ENCODE peak calls at places on chromosomes 13 and 19, in ten cellular contexts. M is lung; O is neural progenitor cell; A is GM23248; G is CD8-positive, alpha-beta T cell; F is ovary; H is OCI-LY7; D is adrenal gland; N is naive thymus-derived CD4-positive, alpha-beta T cell; R is left ventricle myocardium inferior. K is an unnamed sample. For H3K4me1, the result is how much of the 10 kb centered on the place peaks cover.

GRCh38 chr13:93455881-93456280 is 229.3 kb downstream of the GPC6 start:
- DNase-seq in M (no peak), O (no peak), A (no peak), G (no peak), F (no peak), H (no peak), D (no peak), N (no peak), R (no peak), K (no peak)

GRCh38 chr13:51895906-51896888 is 34.4 kb downstream of the CCDC70 start:
- DNase-seq in M (peak), O (peak), A (peak), G (peak), F (no peak), H (peak), D (peak), N (peak), R (peak), K (peak)

GRCh38 chr19:45322744-45323281 is at the start of gene CKM:
- DNase-seq in M (no peak), O (no peak), A (no peak), G (no peak), F (no peak), H (no peak), D (no peak), N (no peak), R (peak), K (no peak)

GRCh38 chr19:30165228-30165813 is 206.9 kb upstream of the ZNF536 start:
- DNase-seq in M (no peak), O (no peak), A (no peak), G (no peak), F (no peak), H (no peak), D (no peak), N (no peak), R (no peak), K (no peak)

GRCh38 chr19:2139385-2140192 is 11.8 kb downstream of the AP3D1 start:
- DNase-seq in M (no peak), O (no peak), A (no peak), G (no peak), F (no peak), H (no peak), D (no peak), N (no peak), R (no peak), K (no peak)

GRCh38 chr13:110644892-110645521 is 29.7 kb downstream of the NAXD start:
- DNase-seq in M (peak), O (peak), A (peak), G (peak), F (peak), H (peak), D (peak), N (peak), R (peak), K (peak)

GRCh38 chr13:73034901-73035300 is 23.9 kb upstream of the KLF5 start:
- DNase-seq in M (no peak), O (no peak), A (no peak), G (no peak), F (no peak), H (no peak), D (no peak), N (no peak), R (no peak), K (no peak)

GRCh38 chr19:46951236-46951986 is 68.2 kb upstream of the NPAS1 start:
- DNase-seq in M (no peak), O (no peak), A (peak), G (no peak), F (no peak), H (no peak), D (no peak), N (no peak), R (no peak), K (no peak)

GRCh38 chr13:37642201-37642600 is 43.6 kb upstream of the POSTN start:
- DNase-seq in M (no peak), O (no peak), A (no peak), G (no peak), F (no peak), H (no peak), D (no peak), N (no peak), R (no peak), K (no peak)

GRCh38 chr19:37513397-37513796 is 6.7 kb downstream of the ZNF793 start:
- DNase-seq in M (no peak), O (no peak), A (no peak), G (no peak), F (no peak), H (no peak), D (no peak), N (no peak), R (no peak), K (no peak)

GRCh38 chr13:33111414-33112110 is 95.3 kb downstream of the KL start:
- DNase-seq in M (no peak), O (no peak), A (peak), G (no peak), F (no peak), H (no peak), D (no peak), N (no peak), R (peak), K (no peak)

GRCh38 chr13:35729926-35730627 is 253.6 kb upstream of the MAB21L1 start:
- DNase-seq in M (no peak), O (no peak), A (no peak), G (no peak), F (no peak), H (no peak), D (peak), N (no peak), R (peak), K (no peak)

GRCh38 chr19:13441810-13442512 is 64.3 kb downstream of the CACNA1A start:
- DNase-seq in M (no peak), O (peak), A (peak), G (peak), F (peak), H (peak), D (peak), N (peak), R (peak), K (peak)

GRCh38 chr13:46593403-46593802 is 40.4 kb downstream of the LRCH1 start:
- DNase-seq in M (no peak), O (no peak), A (no peak), G (peak), F (no peak), H (peak), D (no peak), N (peak), R (no peak), K (no peak)

GRCh38 chr19:58054792-58055482 is 4.1 kb upstream of the ZNF135 start:
- DNase-seq in M (no peak), O (peak), A (peak), G (no peak), F (peak), H (no peak), D (peak), N (no peak), R (peak), K (peak)

GRCh38 chr19:8814176-8814575 is 17.9 kb downstream of the ZNF558 start:
- DNase-seq in M (no peak), O (no peak), A (no peak), G (no peak), F (no peak), H (no peak), D (no peak), N (no peak), R (no peak), K (no peak)

GRCh38 chr13:27631156-27631555 is 9.5 kb downstream of the POLR1D start:
- DNase-seq in M (no peak), O (no peak), A (no peak), G (no peak), F (no peak), H (no peak), D (peak), N (no peak), R (no peak), K (no peak)

GRCh38 chr19:10334340-10335148 is 1.2 kb upstream of the RAVER1 start:
- DNase-seq in M (peak), O (peak), A (peak), G (no peak), F (peak), H (peak), D (peak), N (peak), R (peak), K (peak)

GRCh38 chr19:30685601-30686000 is 313.4 kb downstream of the ZNF536 start:
- DNase-seq in M (no peak), O (no peak), A (no peak), G (no peak), F (no peak), H (no peak), D (no peak), N (no peak), R (no peak), K (no peak)

GRCh38 chr13:108963276-108963810 is 333.9 kb downstream of the MYO16 start:
- DNase-seq in M (no peak), O (no peak), A (no peak), G (no peak), F (no peak), H (no peak), D (no peak), N (no peak), R (no peak), K (no peak)

GRCh38 chr19:48510421-48511268 is 990 bp downstream of the LMTK3 start:
- DNase-seq in M (peak), O (peak), A (peak), G (peak), F (peak), H (peak), D (peak), N (peak), R (peak), K (peak)

GRCh38 chr13:35496761-35497386 is 20.4 kb upstream of the MAB21L1 start:
- DNase-seq in M (no peak), O (no peak), A (peak), G (no peak), F (no peak), H (no peak), D (no peak), N (no peak), R (no peak), K (no peak)

GRCh38 chr13:78820541-78820940 is 161.6 kb upstream of the OBI1 start:
- DNase-seq in M (no peak), O (peak), A (no peak), G (no peak), F (no peak), H (no peak), D (no peak), N (no peak), R (no peak), K (no peak)

GRCh38 chr13:51856998-51857397 is 4.8 kb upstream of the CCDC70 start:
- DNase-seq in M (no peak), O (no peak), A (no peak), G (no peak), F (no peak), H (no peak), D (no peak), N (no peak), R (no peak), K (no peak)

GRCh38 chr19:34224996-34225658 is 29.2 kb upstream of the GARRE1 start:
- DNase-seq in M (no peak), O (no peak), A (peak), G (no peak), F (no peak), H (no peak), D (no peak), N (no peak), R (no peak), K (peak)

GRCh38 chr19:3604987-3605343 is 1.7 kb downstream of the TBXA2R start:
- DNase-seq in M (no peak), O (no peak), A (no peak), G (peak), F (no peak), H (peak), D (no peak), N (no peak), R (no peak), K (no peak)

GRCh38 chr13:76852991-76853390 is 33.2 kb downstream of the KCTD12 start:
- DNase-seq in M (no peak), O (no peak), A (peak), G (no peak), F (no peak), H (no peak), D (peak), N (no peak), R (no peak), K (no peak)

GRCh38 chr19:43553656-43554055 is 20.7 kb downstream of the ZNF575 start:
- DNase-seq in M (no peak), O (no peak), A (no peak), G (no peak), F (no peak), H (no peak), D (no peak), N (no peak), R (no peak), K (no peak)

GRCh38 chr19:58123354-58123753 is 25.3 kb upstream of the ZSCAN18 start:
- DNase-seq in M (no peak), O (peak), A (no peak), G (no peak), F (no peak), H (peak), D (no peak), N (no peak), R (no peak), K (no peak)

GRCh38 chr13:30042891-30043630 is 192.6 kb upstream of the UBL3 start:
- DNase-seq in M (no peak), O (no peak), A (no peak), G (no peak), F (no peak), H (no peak), D (no peak), N (no peak), R (no peak), K (no peak)

GRCh38 chr13:68727165-68727564 is 1380.5 kb upstream of the ATXN8OS start:
- DNase-seq in M (no peak), O (no peak), A (no peak), G (no peak), F (no peak), H (no peak), D (no peak), N (no peak), R (no peak), K (no peak)

GRCh38 chr19:5092444-5092843 is 123.5 kb downstream of the KDM4B start:
- DNase-seq in M (no peak), O (no peak), A (no peak), G (no peak), F (no peak), H (no peak), D (no peak), N (no peak), R (no peak), K (no peak)

GRCh38 chr13:21465710-21466160 is 6.6 kb upstream of the ZDHHC20 start:
- DNase-seq in M (no peak), O (peak), A (no peak), G (no peak), F (no peak), H (no peak), D (no peak), N (no peak), R (no peak), K (peak)

GRCh38 chr13:81610613-81611012 is 1269.7 kb upstream of the SPRY2 start:
- DNase-seq in M (no peak), O (no peak), A (no peak), G (no peak), F (no peak), H (no peak), D (no peak), N (no peak), R (no peak), K (no peak)

GRCh38 chr19:41869374-41869955 is 7.6 kb upstream of the CD79A start:
- DNase-seq in M (no peak), O (no peak), A (no peak), G (no peak), F (no peak), H (peak), D (no peak), N (no peak), R (no peak), K (no peak)

GRCh38 chr13:27194895-27195764 is 23.5 kb upstream of the USP12 start:
- DNase-seq in M (no peak), O (peak), A (peak), G (no peak), F (no peak), H (no peak), D (peak), N (no peak), R (no peak), K (no peak)

GRCh38 chr19:11273989-11274388 is 11.7 kb upstream of the DOCK6 start:
- DNase-seq in M (no peak), O (no peak), A (no peak), G (no peak), F (no peak), H (no peak), D (no peak), N (no peak), R (no peak), K (no peak)

GRCh38 chr13:71625694-71626093 is 241.3 kb downstream of the DACH1 start:
- DNase-seq in M (no peak), O (no peak), A (no peak), G (no peak), F (no peak), H (no peak), D (no peak), N (no peak), R (no peak), K (no peak)

GRCh38 chr13:60931858-60932546 is 483.6 kb downstream of the PCDH20 start:
- DNase-seq in M (no peak), O (no peak), A (no peak), G (no peak), F (no peak), H (no peak), D (no peak), N (no peak), R (no peak), K (no peak)

GRCh38 chr19:18373892-18374629 is 11.9 kb upstream of the GDF15 start:
- DNase-seq in M (peak), O (peak), A (peak), G (peak), F (peak), H (peak), D (peak), N (no peak), R (peak), K (peak)

GRCh38 chr19:18379803-18380747 is 5.9 kb upstream of the GDF15 start:
- DNase-seq in M (peak), O (no peak), A (peak), G (no peak), F (peak), H (no peak), D (peak), N (no peak), R (peak), K (peak)

GRCh38 chr19:18380843-18381242 is 5.1 kb upstream of the GDF15 start:
- DNase-seq in M (no peak), O (no peak), A (no peak), G (no peak), F (no peak), H (no peak), D (no peak), N (no peak), R (no peak), K (no peak)

GRCh38 chr19:18373407-18373891 is 12.5 kb upstream of the GDF15 start:
- DNase-seq in M (no peak), O (no peak), A (no peak), G (no peak), F (no peak), H (no peak), D (no peak), N (no peak), R (no peak), K (no peak)

GRCh38 chr19:18377026-18377425 is 8.9 kb upstream of the GDF15 start:
- DNase-seq in M (no peak), O (no peak), A (no peak), G (no peak), F (no peak), H (no peak), D (no peak), N (no peak), R (no peak), K (no peak)
- H3K4me1 ChIP-seq in M (under half), O (under half), A (under half), G (under half), F (under half), H (under half), D (under half), N (under half), R (under half), K (under half)

DNA sequence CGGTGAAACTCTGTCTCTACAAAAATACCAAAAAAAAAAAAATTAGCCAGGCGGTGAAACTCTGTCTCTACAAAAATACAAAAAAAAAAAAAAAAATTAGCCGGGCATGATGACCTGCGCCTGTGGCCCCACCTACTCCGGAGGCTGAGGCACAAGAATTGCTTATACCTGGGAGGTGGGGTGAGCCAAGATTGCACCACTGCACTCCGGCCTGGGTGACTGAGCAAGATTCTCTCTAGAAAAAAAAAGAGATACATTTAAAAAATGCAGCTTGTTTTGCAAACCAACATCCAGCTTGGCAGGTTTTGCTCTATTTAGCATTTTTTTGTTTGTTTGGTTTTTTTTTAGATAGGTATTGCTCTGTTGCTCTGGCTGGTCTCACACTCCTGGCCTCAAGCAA is 6.7 kb upstream of the PGPEP1 start:
- DNase-seq in M (no peak), O (no peak), A (no peak), G (no peak), F (no peak), H (no peak), D (no peak), N (no peak), R (no peak), K (no peak)
- H3K4me1 ChIP-seq in M (under half), O (under half), A (under half), G (under half), F (under half), H (under half), D (under half), N (under half), R (under half), K (under half)

GRCh38 chr19:6886272-6886671 is 1.1 kb upstream of the ADGRE1 start:
- DNase-seq in M (no peak), O (no peak), A (no peak), G (no peak), F (no peak), H (no peak), D (no peak), N (no peak), R (no peak), K (no peak)
- H3K4me1 ChIP-seq in M (under half), O (under half), A (under half), G (under half), F (under half), H (under half), D (under half), N (under half), R (under half), K (under half)

GRCh38 chr19:38831142-38831605 is 420 bp downstream of the ECH1 start:
- DNase-seq in M (peak), O (peak), A (peak), G (no peak), F (peak), H (peak), D (peak), N (no peak), R (peak), K (peak)

GRCh38 chr19:38837304-38837626 is 5.7 kb upstream of the ECH1 start:
- DNase-seq in M (no peak), O (no peak), A (no peak), G (no peak), F (peak), H (no peak), D (no peak), N (no peak), R (no peak), K (peak)

GRCh38 chr19:38836438-38837303 is 5.1 kb upstream of the ECH1 start:
- DNase-seq in M (no peak), O (no peak), A (no peak), G (no peak), F (peak), H (no peak), D (no peak), N (no peak), R (no peak), K (no peak)

GRCh38 chr19:38834590-38834989 is 3.0 kb upstream of the ECH1 start:
- DNase-seq in M (no peak), O (no peak), A (no peak), G (no peak), F (peak), H (no peak), D (no peak), N (no peak), R (no peak), K (no peak)

GRCh38 chr19:38834104-38834490 is 2.5 kb upstream of the ECH1 start:
- DNase-seq in M (no peak), O (no peak), A (no peak), G (no peak), F (no peak), H (no peak), D (no peak), N (no peak), R (no peak), K (no peak)
- H3K4me1 ChIP-seq in M (under half), O (under half), A (under half), G (under half), F (under half), H (under half), D (under half), N (under half), R (half or more), K (under half)

DNA sequence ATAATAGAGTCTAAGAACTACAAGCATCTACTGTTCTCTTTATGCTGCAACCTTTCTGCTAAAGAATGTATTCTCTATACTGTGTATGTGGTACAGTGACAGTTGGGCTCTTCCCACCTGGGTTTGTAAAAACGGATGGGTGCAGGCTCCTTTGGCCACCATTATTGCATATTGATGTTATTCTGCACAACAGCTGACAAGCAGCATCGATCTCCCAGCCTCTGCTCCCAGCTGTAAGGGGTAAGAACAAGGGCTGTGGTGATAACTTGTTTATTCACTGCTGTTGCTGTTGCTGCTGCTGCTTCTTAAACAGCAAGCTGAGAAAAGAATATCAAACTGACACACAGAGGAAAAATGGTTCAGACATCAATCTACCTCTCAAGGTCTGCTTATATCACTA is 56.2 kb downstream of the KCNRG start:
- DNase-seq in M (no peak), O (no peak), A (no peak), G (no peak), F (no peak), H (no peak), D (no peak), N (no peak), R (no peak), K (no peak)
- H3K4me1 ChIP-seq in M (under half), O (under half), A (half or more), G (under half), F (under half), H (half or more), D (under half), N (under half), R (under half), K (under half)